ENCODE peak calls at places on chromosomes 4 and X, in five cellular contexts. Z is NCI-H226, N is body of pancreas, S is mammary epithelial cell, G is nucleus accumbens. X is an unnamed sample.

GRCh38 chr4:112114452-112114851 is 30.8 kb upstream of the FAM241A start:
- DNase-seq in N (no peak), G (no peak), Z (no peak), S (no peak), X (no peak)

GRCh38 chr4:151238477-151238876 is 38.5 kb upstream of the PRSS48 start:
- DNase-seq in G (no peak), N (no peak), S (no peak), Z (no peak), X (no peak)

GRCh38 chr4:173346074-173346473 is 11.9 kb upstream of the HMGB2 start:
- DNase-seq in S (no peak), G (no peak), N (no peak), Z (peak; percentile 33), X (peak; percentile 23)

GRCh38 chrX:63922221-63922620 is 137.2 kb upstream of the ARHGEF9 start:
- DNase-seq in Z (peak; percentile 68), N (no peak), S (peak; percentile 9), G (no peak), X (peak; percentile 45)

GRCh38 chr4:6109842-6110560 is 90.3 kb downstream of the JAKMIP1 start:
- DNase-seq in G (no peak), N (peak; percentile 45), S (peak; percentile 24), Z (no peak), X (no peak)

GRCh38 chr4:71322425-71322824 is 16.4 kb upstream of the SLC4A4 start:
- DNase-seq in G (no peak), N (no peak), S (no peak), Z (peak; percentile 57), X (no peak)

GRCh38 chr4:110850461-110851447 is 227.9 kb upstream of the PITX2 start:
- DNase-seq in N (peak; percentile 13), G (no peak), Z (no peak), S (no peak), X (no peak)

GRCh38 chr4:53619431-53619830 is 28.1 kb upstream of the LNX1 start:
- DNase-seq in G (no peak), Z (no peak), N (no peak), S (no peak), X (peak; percentile 9)

GRCh38 chrX:103197721-103198306 is 17.1 kb upstream of the BEX4 start:
- DNase-seq in S (no peak), G (no peak), Z (peak; percentile 63), N (no peak), X (peak; percentile 14)

GRCh38 chr4:68249434-68249833 is 3.9 kb upstream of the TMPRSS11B start:
- DNase-seq in Z (peak; percentile 66), S (peak; percentile 69), G (no peak), N (no peak), X (no peak)

GRCh38 chr4:37453361-37454262 is 209.1 kb downstream of the NWD2 start:
- DNase-seq in G (peak; percentile 35), N (peak; percentile 76), S (peak; percentile 28), Z (peak; percentile 51), X (peak; percentile 42)

GRCh38 chr4:146132445-146132844 is 43.1 kb upstream of the LSM6 start:
- DNase-seq in Z (peak; percentile 14), G (no peak), S (peak; percentile 72), N (no peak), X (peak; percentile 23)

GRCh38 chr4:112704991-112705845 is 68.3 kb downstream of the LARP7 start:
- DNase-seq in Z (peak; percentile 69), N (peak; percentile 42), S (peak; percentile 63), G (peak; percentile 30), X (peak; percentile 42)

GRCh38 chr4:2817136-2817535 is 24.3 kb downstream of the SH3BP2 start:
- DNase-seq in N (no peak), S (no peak), G (no peak), Z (no peak), X (no peak)

GRCh38 chrX:1463581-1464281 is 11.0 kb upstream of the ASMTL start:
- DNase-seq in S (no peak), N (no peak), Z (no peak), G (no peak), X (no peak)

GRCh38 chr4:112859456-112860184 is 189.8 kb upstream of the ANK2 start:
- DNase-seq in S (no peak), Z (no peak), N (no peak), G (no peak), X (no peak)

GRCh38 chr4:64166365-64166764 is 242.9 kb downstream of the TECRL start:
- DNase-seq in S (no peak), N (no peak), Z (no peak), G (no peak), X (no peak)

GRCh38 chrX:102697506-102697905 is 14.7 kb upstream of the GPRASP2 start:
- DNase-seq in Z (no peak), G (no peak), S (no peak), N (no peak), X (no peak)

GRCh38 chr4:68373513-68373912 is 23.6 kb upstream of the YTHDC1 start:
- DNase-seq in Z (no peak), G (peak; percentile 64), S (no peak), N (peak; percentile 62), X (peak; percentile 27)

GRCh38 chrX:130109429-130110378 is 593 bp downstream of the ELF4 start:
- DNase-seq in N (no peak), G (no peak), Z (no peak), S (no peak), X (no peak)

GRCh38 chrX:11334165-11334564 is 41.0 kb downstream of the AMELX start:
- DNase-seq in S (peak; percentile 65), G (no peak), N (no peak), Z (no peak), X (peak; percentile 54)

GRCh38 chr4:148026022-148026421 is 294.1 kb downstream of the ARHGAP10 start:
- DNase-seq in S (peak; percentile 26), Z (no peak), N (no peak), G (no peak), X (no peak)

GRCh38 chrX:123860983-123861382 is 1.1 kb downstream of the XIAP start:
- DNase-seq in N (peak; percentile 15), Z (peak; percentile 14), G (no peak), S (peak; percentile 7), X (no peak)

GRCh38 chr4:96642486-96642885 is 802.6 kb downstream of the PDHA2 start:
- DNase-seq in S (no peak), N (no peak), Z (no peak), G (no peak), X (no peak)

GRCh38 chr4:105677689-105678088 is 30.8 kb downstream of the INTS12 start:
- DNase-seq in Z (no peak), G (no peak), N (no peak), S (no peak), X (no peak)

GRCh38 chr4:78688385-78688784 is 87.8 kb upstream of the BMP2K start:
- DNase-seq in N (no peak), G (no peak), Z (no peak), S (peak; percentile 9), X (peak; percentile 26)

GRCh38 chr4:98474408-98474844 is 184.0 kb downstream of the TSPAN5 start:
- DNase-seq in N (no peak), S (peak; percentile 76), Z (peak; percentile 79), G (no peak), X (peak; percentile 73)

GRCh38 chrX:133698298-133698697 is 283.0 kb upstream of the GPC4 start:
- DNase-seq in Z (no peak), N (no peak), G (no peak), S (no peak), X (no peak)

GRCh38 chr4:140078366-140078765 is 75.6 kb downstream of the MAML3 start:
- DNase-seq in N (no peak), S (no peak), G (no peak), Z (no peak), X (no peak)

GRCh38 chr4:188613976-188614375 is 474.7 kb downstream of the TRIML1 start:
- DNase-seq in Z (no peak), N (no peak), G (no peak), S (no peak), X (no peak)

X was measured in foreskin keratinocyte.